ENCODE peak calls at places on chromosomes 7 and 10, in five cellular contexts. Z is neuronal stem cell, T is H9, Y is trophoblast cell, D is H1. F is an unnamed sample.
A peak's percentile ranks its signal among the peaks of the same experiment; 100 is the strongest.

GRCh38 chr7:149733554-149734513 is 39.6 kb downstream of the ZNF467 start:
- DNase-seq in Z (no peak), T (peak; percentile 20), Y (no peak), D (no peak), F (no peak)

GRCh38 chr7:99418260-99418659 is 9.5 kb downstream of the BUD31 start:
- DNase-seq in Z (no peak), T (no peak), Y (no peak), D (no peak), F (no peak)

GRCh38 chr10:31322647-31323046 is 3.6 kb downstream of the ZEB1 start:
- DNase-seq in Z (no peak), T (no peak), Y (no peak), D (no peak), F (no peak)

GRCh38 chr10:77566914-77567566 is 70.6 kb downstream of the KCNMA1 start:
- DNase-seq in Z (no peak), T (no peak), Y (no peak), D (no peak), F (no peak)

GRCh38 chr7:140696024-140696678 is 357 bp upstream of the NDUFB2 start:
- DNase-seq in Z (peak; percentile 92), T (peak; percentile 95), Y (peak; percentile 93), D (no peak), F (peak; percentile 95)

GRCh38 chr7:138726288-138726687 is 25.1 kb upstream of the SVOPL start:
- DNase-seq in Z (no peak), T (peak; percentile 51), Y (no peak), D (no peak), F (no peak)

GRCh38 chr7:123026251-123026650 is 30.8 kb upstream of the TAS2R16 start:
- DNase-seq in Z (no peak), T (no peak), Y (no peak), D (no peak), F (no peak)

GRCh38 chr10:11434323-11434722 is 177.1 kb downstream of the USP6NL start:
- DNase-seq in Z (no peak), T (peak; percentile 41), Y (no peak), D (no peak), F (no peak)

GRCh38 chr10:102770108-102770482 is 26.3 kb downstream of the WBP1L start:
- DNase-seq in Z (no peak), T (no peak), Y (peak; percentile 50), D (no peak), F (no peak)

GRCh38 chr10:4704034-4704545 is 121.9 kb upstream of the AKR1E2 start:
- DNase-seq in Z (no peak), T (no peak), Y (no peak), D (no peak), F (peak; percentile 84)

GRCh38 chr7:153550173-153550572 is 502.0 kb upstream of the DPP6 start:
- DNase-seq in Z (no peak), T (no peak), Y (no peak), D (no peak), F (no peak)

GRCh38 chr10:88115968-88116367 is 252.5 kb downstream of the PTEN start:
- DNase-seq in Z (no peak), T (no peak), Y (no peak), D (no peak), F (peak; percentile 40)

GRCh38 chr10:93722550-93722949 is 20.2 kb upstream of the FRA10AC1 start:
- DNase-seq in Z (no peak), T (no peak), Y (no peak), D (no peak), F (no peak)

GRCh38 chr7:87886875-87887274 is 10.6 kb downstream of the DBF4 start:
- DNase-seq in Z (no peak), T (no peak), Y (peak; percentile 81), D (no peak), F (peak; percentile 59)

GRCh38 chr10:96832721-96833219 is 672 bp downstream of the LCOR start:
- DNase-seq in Z (peak; percentile 80), T (peak; percentile 75), Y (peak; percentile 86), D (no peak), F (peak; percentile 79)

GRCh38 chr7:5143935-5144903 is 45.8 kb upstream of the WIPI2 start:
- DNase-seq in Z (no peak), T (no peak), Y (no peak), D (no peak), F (no peak)

GRCh38 chr10:99915414-99915813 is 94.3 kb downstream of the DNMBP start:
- DNase-seq in Z (no peak), T (no peak), Y (no peak), D (no peak), F (no peak)

GRCh38 chr7:64606385-64606784 is 43.5 kb upstream of the ZNF680 start:
- DNase-seq in Z (no peak), T (no peak), Y (no peak), D (no peak), F (no peak)

GRCh38 chr10:92387289-92387940 is 96.4 kb downstream of the MARCHF5 start:
- DNase-seq in Z (peak; percentile 88), T (peak; percentile 96), Y (peak; percentile 68), D (peak; percentile 71), F (peak; percentile 78)

GRCh38 chr10:126609566-126609965 is 60.9 kb downstream of the C10orf90 start:
- DNase-seq in Z (no peak), T (no peak), Y (no peak), D (no peak), F (no peak)

GRCh38 chr7:44975331-44976039 is 3.3 kb downstream of the MYO1G start:
- DNase-seq in Z (no peak), T (no peak), Y (no peak), D (no peak), F (no peak)

GRCh38 chr10:124539935-124540641 is 78.5 kb downstream of the LHPP start:
- DNase-seq in Z (peak; percentile 57), T (peak; percentile 78), Y (peak; percentile 61), D (peak; percentile 25), F (peak; percentile 43)

GRCh38 chr7:129553861-129554530 is 51.7 kb downstream of the SMKR1 start:
- DNase-seq in Z (no peak), T (no peak), Y (no peak), D (no peak), F (no peak)

GRCh38 chr7:158013085-158013668 is 574.4 kb downstream of the PTPRN2 start:
- DNase-seq in Z (no peak), T (no peak), Y (no peak), D (no peak), F (no peak)

GRCh38 chr10:125882596-125882995 is 1.5 kb upstream of the DHX32 start:
- DNase-seq in Z (no peak), T (no peak), Y (no peak), D (no peak), F (no peak)

GRCh38 chr7:1555813-1556540 is at the start of gene TMEM184A:
- DNase-seq in Z (no peak), T (peak; percentile 86), Y (peak; percentile 82), D (no peak), F (peak; percentile 6)

GRCh38 chr10:103814626-103815370 is 40.6 kb downstream of the SH3PXD2A start:
- DNase-seq in Z (no peak), T (no peak), Y (no peak), D (no peak), F (peak; percentile 75)

GRCh38 chr7:150332852-150333635 is 8.4 kb downstream of the RARRES2 start:
- DNase-seq in Z (no peak), T (no peak), Y (no peak), D (no peak), F (no peak)

GRCh38 chr7:69732203-69732602 is 133.9 kb downstream of the AUTS2 start:
- DNase-seq in Z (no peak), T (no peak), Y (no peak), D (no peak), F (no peak)

DNA sequence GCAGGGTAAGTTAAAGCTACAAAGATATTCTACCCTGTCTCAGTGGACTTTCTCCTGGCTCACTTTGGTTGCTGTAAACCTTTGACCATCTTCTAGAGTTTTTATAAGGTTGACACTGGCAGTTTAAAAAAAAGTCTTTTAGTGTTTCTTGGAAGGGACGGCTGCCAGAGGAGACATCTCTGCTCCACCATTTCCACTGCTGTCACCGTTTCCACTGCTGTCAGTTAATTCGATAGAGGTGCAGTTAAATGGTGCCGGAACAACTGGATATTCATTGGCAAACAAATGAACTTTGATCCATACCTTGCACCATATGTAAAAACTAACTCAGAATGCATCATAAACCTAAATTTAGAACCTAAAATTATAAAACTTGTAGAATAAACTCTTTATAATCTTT is 42.6 kb downstream of the LMTK2 start:
- DNase-seq in Z (no peak), T (no peak), Y (no peak), D (no peak), F (no peak)
- H3K14ac ChIP-seq in Z (no peak overlapping the region), T (no peak overlapping the region), Y (no peak overlapping the region), D (no peak overlapping the region), F (no peak overlapping the region)

GRCh38 chr10:101089520-101090299 is 27.9 kb downstream of the KAZALD1 start:
- DNase-seq in Z (no peak), T (no peak), Y (no peak), D (no peak), F (no peak)

GRCh38 chr10:101087376-101087775 is 25.6 kb downstream of the KAZALD1 start:
- DNase-seq in Z (no peak), T (no peak), Y (no peak), D (no peak), F (no peak)

GRCh38 chr10:101090597-101090996 is 28.8 kb downstream of the KAZALD1 start:
- DNase-seq in Z (no peak), T (no peak), Y (no peak), D (no peak), F (no peak)

GRCh38 chr10:101085846-101086245 is 24.1 kb downstream of the KAZALD1 start:
- DNase-seq in Z (no peak), T (no peak), Y (no peak), D (no peak), F (no peak)

GRCh38 chr10:101087965-101088364 is 26.2 kb downstream of the KAZALD1 start:
- DNase-seq in Z (no peak), T (no peak), Y (no peak), D (no peak), F (no peak)
- H2BK12ac ChIP-seq in Z (no peak overlapping the region), T (no peak overlapping the region), Y (no peak overlapping the region), D (no peak overlapping the region), F (no peak overlapping the region)

GRCh38 chr7:43721193-43721806 is 8.0 kb downstream of the COA1 start:
- DNase-seq in Z (peak; percentile 32), T (no peak), Y (peak; percentile 83), D (no peak), F (peak; percentile 69)
- H3K14ac ChIP-seq in Z (no peak overlapping the region), T (no peak overlapping the region), Y (no peak overlapping the region), D (no peak overlapping the region), F (no peak overlapping the region)

GRCh38 chr7:41065663-41066062 is 637.2 kb downstream of the INHBA start:
- DNase-seq in Z (no peak), T (no peak), Y (no peak), D (no peak), F (no peak)
- H2BK12ac ChIP-seq in Z (no peak overlapping the region), T (no peak overlapping the region), Y (peak overlapping the region; percentile 23), D (no peak overlapping the region), F (no peak overlapping the region)

DNA sequence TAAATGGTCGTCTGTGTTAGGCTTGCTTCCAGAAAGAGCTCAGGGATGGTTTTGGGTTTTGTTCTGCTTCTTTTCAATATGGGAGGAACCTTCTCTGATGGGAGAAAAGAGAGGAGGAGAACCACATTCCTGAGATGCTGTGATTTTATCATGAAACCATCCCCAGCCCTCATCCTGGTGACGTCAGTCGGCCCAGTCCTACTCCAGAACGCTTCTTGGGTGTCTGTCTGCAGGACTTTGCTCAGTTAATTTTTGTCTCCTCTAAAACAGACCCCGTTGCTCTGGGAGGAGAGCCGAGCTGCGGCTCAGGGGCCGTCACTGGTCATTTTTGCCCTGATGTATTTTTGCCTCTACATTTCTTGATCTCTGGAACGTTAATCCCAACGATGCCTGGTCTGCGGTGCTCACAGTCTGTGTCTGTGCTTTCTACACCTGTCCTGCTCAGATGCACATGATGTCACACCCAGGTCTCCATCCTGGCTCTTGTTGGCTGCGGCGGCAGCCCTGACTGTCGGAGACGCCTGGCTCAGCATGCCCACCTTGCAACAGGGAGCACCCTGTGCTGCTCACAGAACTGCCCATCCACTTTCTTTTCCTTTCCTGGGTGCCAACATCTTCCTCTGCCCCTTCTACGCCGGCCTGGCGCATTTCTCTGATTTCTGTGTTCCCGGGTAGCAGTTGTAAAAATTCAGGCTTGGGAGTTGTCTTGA is 106.0 kb downstream of the CUX1 start:
- DNase-seq in Z (no peak), T (no peak), Y (peak; percentile 91), D (no peak), F (no peak)
- H3K14ac ChIP-seq in Z (no peak overlapping the region), T (no peak overlapping the region), Y (peak overlapping the region; percentile 50), D (no peak overlapping the region), F (no peak overlapping the region)

F was measured in mesenchymal stem cell.